ENCODE peak calls at places on chromosomes 12 and 14, in nine cellular contexts. One of them, this sample, is unnamed.

GRCh38 chr12:130838284-130838950 is 633 bp downstream of the STX2 start:
- DNase-seq in GM04504: no peak
- DNase-seq in upper lobe of right lung: no peak
- DNase-seq in lung: peak; percentile 36
- DNase-seq in caudate nucleus: no peak
- DNase-seq in iPS-NIHi11: peak; percentile 64
- DNase-seq in DMS153: no peak
- DNase-seq in stimulated activated CD8-positive, alpha-beta memory T cell treated with anti-CD3 and anti-CD28 coated beads, Interleukin-2, amount 100 ng/mL, for 1 hour: no peak
- DNase-seq in AG20443: peak; percentile 39
- DNase-seq in this sample: peak; percentile 38

GRCh38 chr14:87286826-87287225 is 706.2 kb downstream of the GALC start:
- DNase-seq in GM04504: no peak
- DNase-seq in upper lobe of right lung: no peak
- DNase-seq in lung: no peak
- DNase-seq in caudate nucleus: no peak
- DNase-seq in iPS-NIHi11: no peak
- DNase-seq in DMS153: no peak
- DNase-seq in stimulated activated CD8-positive, alpha-beta memory T cell treated with anti-CD3 and anti-CD28 coated beads, Interleukin-2, amount 100 ng/mL, for 1 hour: no peak
- DNase-seq in AG20443: no peak
- DNase-seq in this sample: no peak

GRCh38 chr14:88518592-88519512 is 36.0 kb downstream of the PTPN21 start:
- DNase-seq in GM04504: peak; percentile 36
- DNase-seq in upper lobe of right lung: no peak
- DNase-seq in lung: no peak
- DNase-seq in caudate nucleus: no peak
- DNase-seq in iPS-NIHi11: no peak
- DNase-seq in DMS153: no peak
- DNase-seq in stimulated activated CD8-positive, alpha-beta memory T cell treated with anti-CD3 and anti-CD28 coated beads, Interleukin-2, amount 100 ng/mL, for 1 hour: no peak
- DNase-seq in AG20443: peak; percentile 34
- DNase-seq in this sample: peak; percentile 80

GRCh38 chr12:61920230-61920629 is 340.0 kb upstream of the USP15 start:
- DNase-seq in GM04504: no peak
- DNase-seq in upper lobe of right lung: no peak
- DNase-seq in lung: no peak
- DNase-seq in caudate nucleus: no peak
- DNase-seq in iPS-NIHi11: no peak
- DNase-seq in DMS153: no peak
- DNase-seq in stimulated activated CD8-positive, alpha-beta memory T cell treated with anti-CD3 and anti-CD28 coated beads, Interleukin-2, amount 100 ng/mL, for 1 hour: no peak
- DNase-seq in AG20443: no peak
- DNase-seq in this sample: no peak

GRCh38 chr14:100297320-100298300 is 8.6 kb downstream of the SLC25A29 start:
- DNase-seq in GM04504: peak; percentile 61
- DNase-seq in upper lobe of right lung: peak; percentile 77
- DNase-seq in lung: peak; percentile 70
- DNase-seq in caudate nucleus: peak; percentile 41
- DNase-seq in iPS-NIHi11: no peak
- DNase-seq in DMS153: no peak
- DNase-seq in stimulated activated CD8-positive, alpha-beta memory T cell treated with anti-CD3 and anti-CD28 coated beads, Interleukin-2, amount 100 ng/mL, for 1 hour: no peak
- DNase-seq in AG20443: peak; percentile 87
- DNase-seq in this sample: peak; percentile 92

GRCh38 chr14:96275182-96276112 is 19.4 kb downstream of the BDKRB1 start:
- DNase-seq in GM04504: peak; percentile 42
- DNase-seq in upper lobe of right lung: peak; percentile 87
- DNase-seq in lung: peak; percentile 74
- DNase-seq in caudate nucleus: peak; percentile 17
- DNase-seq in iPS-NIHi11: peak; percentile 84
- DNase-seq in DMS153: peak; percentile 18
- DNase-seq in stimulated activated CD8-positive, alpha-beta memory T cell treated with anti-CD3 and anti-CD28 coated beads, Interleukin-2, amount 100 ng/mL, for 1 hour: peak; percentile 14
- DNase-seq in AG20443: peak; percentile 84
- DNase-seq in this sample: peak; percentile 79

GRCh38 chr12:2624543-2625266 is 170.1 kb upstream of the FKBP4 start:
- DNase-seq in GM04504: no peak
- DNase-seq in upper lobe of right lung: no peak
- DNase-seq in lung: no peak
- DNase-seq in caudate nucleus: no peak
- DNase-seq in iPS-NIHi11: peak; percentile 72
- DNase-seq in DMS153: no peak
- DNase-seq in stimulated activated CD8-positive, alpha-beta memory T cell treated with anti-CD3 and anti-CD28 coated beads, Interleukin-2, amount 100 ng/mL, for 1 hour: no peak
- DNase-seq in AG20443: peak; percentile 29
- DNase-seq in this sample: peak; percentile 60

GRCh38 chr14:56183631-56184157 is 65.5 kb downstream of the PELI2 start:
- DNase-seq in GM04504: no peak
- DNase-seq in upper lobe of right lung: no peak
- DNase-seq in lung: no peak
- DNase-seq in caudate nucleus: no peak
- DNase-seq in iPS-NIHi11: no peak
- DNase-seq in DMS153: no peak
- DNase-seq in stimulated activated CD8-positive, alpha-beta memory T cell treated with anti-CD3 and anti-CD28 coated beads, Interleukin-2, amount 100 ng/mL, for 1 hour: no peak
- DNase-seq in AG20443: no peak
- DNase-seq in this sample: no peak

GRCh38 chr12:67525500-67525884 is 123.1 kb upstream of the DYRK2 start:
- DNase-seq in GM04504: no peak
- DNase-seq in upper lobe of right lung: no peak
- DNase-seq in lung: no peak
- DNase-seq in caudate nucleus: no peak
- DNase-seq in iPS-NIHi11: no peak
- DNase-seq in DMS153: no peak
- DNase-seq in stimulated activated CD8-positive, alpha-beta memory T cell treated with anti-CD3 and anti-CD28 coated beads, Interleukin-2, amount 100 ng/mL, for 1 hour: no peak
- DNase-seq in AG20443: no peak
- DNase-seq in this sample: no peak

GRCh38 chr12:9064815-9065606 is 50.7 kb downstream of the A2M start:
- DNase-seq in GM04504: no peak
- DNase-seq in upper lobe of right lung: peak; percentile 94
- DNase-seq in lung: peak; percentile 89
- DNase-seq in caudate nucleus: peak; percentile 50
- DNase-seq in iPS-NIHi11: peak; percentile 91
- DNase-seq in DMS153: no peak
- DNase-seq in stimulated activated CD8-positive, alpha-beta memory T cell treated with anti-CD3 and anti-CD28 coated beads, Interleukin-2, amount 100 ng/mL, for 1 hour: no peak
- DNase-seq in AG20443: peak; percentile 72
- DNase-seq in this sample: peak; percentile 56

GRCh38 chr14:97180304-97181200 is 383.4 kb downstream of the VRK1 start:
- DNase-seq in GM04504: peak; percentile 68
- DNase-seq in upper lobe of right lung: no peak
- DNase-seq in lung: no peak
- DNase-seq in caudate nucleus: peak; percentile 60
- DNase-seq in iPS-NIHi11: no peak
- DNase-seq in DMS153: no peak
- DNase-seq in stimulated activated CD8-positive, alpha-beta memory T cell treated with anti-CD3 and anti-CD28 coated beads, Interleukin-2, amount 100 ng/mL, for 1 hour: no peak
- DNase-seq in AG20443: peak; percentile 83
- DNase-seq in this sample: peak; percentile 7

GRCh38 chr14:73295198-73295796 is 58.0 kb downstream of the PAPLN start:
- DNase-seq in GM04504: no peak
- DNase-seq in upper lobe of right lung: no peak
- DNase-seq in lung: no peak
- DNase-seq in caudate nucleus: no peak
- DNase-seq in iPS-NIHi11: peak; percentile 38
- DNase-seq in DMS153: no peak
- DNase-seq in stimulated activated CD8-positive, alpha-beta memory T cell treated with anti-CD3 and anti-CD28 coated beads, Interleukin-2, amount 100 ng/mL, for 1 hour: no peak
- DNase-seq in AG20443: peak; percentile 37
- DNase-seq in this sample: peak; percentile 61

GRCh38 chr12:121933522-121934317 is 15.3 kb downstream of the CFAP251 start:
- DNase-seq in GM04504: no peak
- DNase-seq in upper lobe of right lung: peak; percentile 80
- DNase-seq in lung: peak; percentile 63
- DNase-seq in caudate nucleus: no peak
- DNase-seq in iPS-NIHi11: peak; percentile 74
- DNase-seq in DMS153: no peak
- DNase-seq in stimulated activated CD8-positive, alpha-beta memory T cell treated with anti-CD3 and anti-CD28 coated beads, Interleukin-2, amount 100 ng/mL, for 1 hour: no peak
- DNase-seq in AG20443: no peak
- DNase-seq in this sample: peak; percentile 77

GRCh38 chr12:11797317-11797913 is 147.9 kb downstream of the ETV6 start:
- DNase-seq in GM04504: peak; percentile 23
- DNase-seq in upper lobe of right lung: no peak
- DNase-seq in lung: no peak
- DNase-seq in caudate nucleus: no peak
- DNase-seq in iPS-NIHi11: no peak
- DNase-seq in DMS153: no peak
- DNase-seq in stimulated activated CD8-positive, alpha-beta memory T cell treated with anti-CD3 and anti-CD28 coated beads, Interleukin-2, amount 100 ng/mL, for 1 hour: no peak
- DNase-seq in AG20443: peak; percentile 52
- DNase-seq in this sample: peak; percentile 40

GRCh38 chr14:81655423-81656314 is 122.0 kb upstream of the SEL1L start:
- DNase-seq in GM04504: no peak
- DNase-seq in upper lobe of right lung: no peak
- DNase-seq in lung: no peak
- DNase-seq in caudate nucleus: peak; percentile 3
- DNase-seq in iPS-NIHi11: peak; percentile 38
- DNase-seq in DMS153: no peak
- DNase-seq in stimulated activated CD8-positive, alpha-beta memory T cell treated with anti-CD3 and anti-CD28 coated beads, Interleukin-2, amount 100 ng/mL, for 1 hour: no peak
- DNase-seq in AG20443: no peak
- DNase-seq in this sample: no peak

GRCh38 chr14:81936902-81937301 is 403.2 kb upstream of the SEL1L start:
- DNase-seq in GM04504: no peak
- DNase-seq in upper lobe of right lung: no peak
- DNase-seq in lung: no peak
- DNase-seq in caudate nucleus: no peak
- DNase-seq in iPS-NIHi11: no peak
- DNase-seq in DMS153: no peak
- DNase-seq in stimulated activated CD8-positive, alpha-beta memory T cell treated with anti-CD3 and anti-CD28 coated beads, Interleukin-2, amount 100 ng/mL, for 1 hour: no peak
- DNase-seq in AG20443: no peak
- DNase-seq in this sample: no peak

GRCh38 chr14:74905595-74906142 is 17.4 kb downstream of the RPS6KL1 start:
- DNase-seq in GM04504: no peak
- DNase-seq in upper lobe of right lung: peak; percentile 84
- DNase-seq in lung: peak; percentile 74
- DNase-seq in caudate nucleus: peak; percentile 8
- DNase-seq in iPS-NIHi11: peak; percentile 89
- DNase-seq in DMS153: no peak
- DNase-seq in stimulated activated CD8-positive, alpha-beta memory T cell treated with anti-CD3 and anti-CD28 coated beads, Interleukin-2, amount 100 ng/mL, for 1 hour: peak; percentile 57
- DNase-seq in AG20443: peak; percentile 86
- DNase-seq in this sample: peak; percentile 58

GRCh38 chr12:45200497-45201043 is 15.3 kb upstream of the ANO6 start:
- DNase-seq in GM04504: no peak
- DNase-seq in upper lobe of right lung: no peak
- DNase-seq in lung: no peak
- DNase-seq in caudate nucleus: no peak
- DNase-seq in iPS-NIHi11: no peak
- DNase-seq in DMS153: no peak
- DNase-seq in stimulated activated CD8-positive, alpha-beta memory T cell treated with anti-CD3 and anti-CD28 coated beads, Interleukin-2, amount 100 ng/mL, for 1 hour: no peak
- DNase-seq in AG20443: no peak
- DNase-seq in this sample: peak; percentile 39

GRCh38 chr12:176321-177181 is 37.4 kb downstream of the SLC6A12 start:
- DNase-seq in GM04504: no peak
- DNase-seq in upper lobe of right lung: no peak
- DNase-seq in lung: no peak
- DNase-seq in caudate nucleus: peak; percentile 70
- DNase-seq in iPS-NIHi11: no peak
- DNase-seq in DMS153: no peak
- DNase-seq in stimulated activated CD8-positive, alpha-beta memory T cell treated with anti-CD3 and anti-CD28 coated beads, Interleukin-2, amount 100 ng/mL, for 1 hour: no peak
- DNase-seq in AG20443: peak; percentile 75
- DNase-seq in this sample: peak; percentile 63

GRCh38 chr12:125773033-125773432 is 707.8 kb downstream of the AACS start:
- DNase-seq in GM04504: no peak
- DNase-seq in upper lobe of right lung: peak; percentile 63
- DNase-seq in lung: no peak
- DNase-seq in caudate nucleus: no peak
- DNase-seq in iPS-NIHi11: peak; percentile 27
- DNase-seq in DMS153: peak; percentile 43
- DNase-seq in stimulated activated CD8-positive, alpha-beta memory T cell treated with anti-CD3 and anti-CD28 coated beads, Interleukin-2, amount 100 ng/mL, for 1 hour: no peak
- DNase-seq in AG20443: no peak
- DNase-seq in this sample: no peak

GRCh38 chr12:39972119-39972518 is 133.8 kb downstream of the SLC2A13 start:
- DNase-seq in GM04504: peak; percentile 19
- DNase-seq in upper lobe of right lung: no peak
- DNase-seq in lung: no peak
- DNase-seq in caudate nucleus: no peak
- DNase-seq in iPS-NIHi11: no peak
- DNase-seq in DMS153: no peak
- DNase-seq in stimulated activated CD8-positive, alpha-beta memory T cell treated with anti-CD3 and anti-CD28 coated beads, Interleukin-2, amount 100 ng/mL, for 1 hour: no peak
- DNase-seq in AG20443: peak; percentile 27
- DNase-seq in this sample: peak; percentile 54

GRCh38 chr14:94345344-94346072 is 22.4 kb upstream of the SERPINA6 start:
- DNase-seq in GM04504: peak; percentile 92
- DNase-seq in upper lobe of right lung: no peak
- DNase-seq in lung: no peak
- DNase-seq in caudate nucleus: no peak
- DNase-seq in iPS-NIHi11: no peak
- DNase-seq in DMS153: no peak
- DNase-seq in stimulated activated CD8-positive, alpha-beta memory T cell treated with anti-CD3 and anti-CD28 coated beads, Interleukin-2, amount 100 ng/mL, for 1 hour: no peak
- DNase-seq in AG20443: peak; percentile 89
- DNase-seq in this sample: peak; percentile 38

GRCh38 chr14:100488057-100488456 is 99.2 kb downstream of the BEGAIN start:
- DNase-seq in GM04504: no peak
- DNase-seq in upper lobe of right lung: no peak
- DNase-seq in lung: no peak
- DNase-seq in caudate nucleus: no peak
- DNase-seq in iPS-NIHi11: no peak
- DNase-seq in DMS153: peak; percentile 2
- DNase-seq in stimulated activated CD8-positive, alpha-beta memory T cell treated with anti-CD3 and anti-CD28 coated beads, Interleukin-2, amount 100 ng/mL, for 1 hour: no peak
- DNase-seq in AG20443: no peak
- DNase-seq in this sample: no peak

GRCh38 chr14:61148742-61149350 is 132.3 kb downstream of the TMEM30B start:
- DNase-seq in GM04504: no peak
- DNase-seq in upper lobe of right lung: no peak
- DNase-seq in lung: no peak
- DNase-seq in caudate nucleus: no peak
- DNase-seq in iPS-NIHi11: no peak
- DNase-seq in DMS153: no peak
- DNase-seq in stimulated activated CD8-positive, alpha-beta memory T cell treated with anti-CD3 and anti-CD28 coated beads, Interleukin-2, amount 100 ng/mL, for 1 hour: no peak
- DNase-seq in AG20443: no peak
- DNase-seq in this sample: no peak

GRCh38 chr12:39846971-39847661 is 227.5 kb upstream of the ABCD2 start:
- DNase-seq in GM04504: peak; percentile 17
- DNase-seq in upper lobe of right lung: no peak
- DNase-seq in lung: no peak
- DNase-seq in caudate nucleus: no peak
- DNase-seq in iPS-NIHi11: peak; percentile 43
- DNase-seq in DMS153: no peak
- DNase-seq in stimulated activated CD8-positive, alpha-beta memory T cell treated with anti-CD3 and anti-CD28 coated beads, Interleukin-2, amount 100 ng/mL, for 1 hour: no peak
- DNase-seq in AG20443: peak; percentile 31
- DNase-seq in this sample: no peak

GRCh38 chr12:91274886-91275285 is 92.3 kb upstream of the DCN start:
- DNase-seq in GM04504: peak; percentile 29
- DNase-seq in upper lobe of right lung: no peak
- DNase-seq in lung: no peak
- DNase-seq in caudate nucleus: no peak
- DNase-seq in iPS-NIHi11: no peak
- DNase-seq in DMS153: no peak
- DNase-seq in stimulated activated CD8-positive, alpha-beta memory T cell treated with anti-CD3 and anti-CD28 coated beads, Interleukin-2, amount 100 ng/mL, for 1 hour: no peak
- DNase-seq in AG20443: peak; percentile 9
- DNase-seq in this sample: peak; percentile 61

GRCh38 chr12:969821-970220 is 20.3 kb upstream of the RAD52 start:
- DNase-seq in GM04504: no peak
- DNase-seq in upper lobe of right lung: no peak
- DNase-seq in lung: no peak
- DNase-seq in caudate nucleus: no peak
- DNase-seq in iPS-NIHi11: no peak
- DNase-seq in DMS153: no peak
- DNase-seq in stimulated activated CD8-positive, alpha-beta memory T cell treated with anti-CD3 and anti-CD28 coated beads, Interleukin-2, amount 100 ng/mL, for 1 hour: no peak
- DNase-seq in AG20443: no peak
- DNase-seq in this sample: no peak

GRCh38 chr12:103672401-103673119 is 85.5 kb downstream of the STAB2 start:
- DNase-seq in GM04504: no peak
- DNase-seq in upper lobe of right lung: no peak
- DNase-seq in lung: no peak
- DNase-seq in caudate nucleus: no peak
- DNase-seq in iPS-NIHi11: no peak
- DNase-seq in DMS153: no peak
- DNase-seq in stimulated activated CD8-positive, alpha-beta memory T cell treated with anti-CD3 and anti-CD28 coated beads, Interleukin-2, amount 100 ng/mL, for 1 hour: no peak
- DNase-seq in AG20443: no peak
- DNase-seq in this sample: no peak

GRCh38 chr14:59768855-59769254 is 101.7 kb downstream of the RTN1 start:
- DNase-seq in GM04504: no peak
- DNase-seq in upper lobe of right lung: no peak
- DNase-seq in lung: no peak
- DNase-seq in caudate nucleus: no peak
- DNase-seq in iPS-NIHi11: no peak
- DNase-seq in DMS153: no peak
- DNase-seq in stimulated activated CD8-positive, alpha-beta memory T cell treated with anti-CD3 and anti-CD28 coated beads, Interleukin-2, amount 100 ng/mL, for 1 hour: no peak
- DNase-seq in AG20443: no peak
- DNase-seq in this sample: no peak

GRCh38 chr14:57244103-57244502 is 24.6 kb downstream of the EXOC5 start:
- DNase-seq in GM04504: peak; percentile 37
- DNase-seq in upper lobe of right lung: no peak
- DNase-seq in lung: no peak
- DNase-seq in caudate nucleus: no peak
- DNase-seq in iPS-NIHi11: no peak
- DNase-seq in DMS153: no peak
- DNase-seq in stimulated activated CD8-positive, alpha-beta memory T cell treated with anti-CD3 and anti-CD28 coated beads, Interleukin-2, amount 100 ng/mL, for 1 hour: no peak
- DNase-seq in AG20443: peak; percentile 30
- DNase-seq in this sample: peak; percentile 54

GRCh38 chr14:49497725-49498348 is 88.3 kb downstream of the RPS29 start:
- DNase-seq in GM04504: peak; percentile 28
- DNase-seq in upper lobe of right lung: no peak
- DNase-seq in lung: no peak
- DNase-seq in caudate nucleus: no peak
- DNase-seq in iPS-NIHi11: peak; percentile 73
- DNase-seq in DMS153: peak; percentile 45
- DNase-seq in stimulated activated CD8-positive, alpha-beta memory T cell treated with anti-CD3 and anti-CD28 coated beads, Interleukin-2, amount 100 ng/mL, for 1 hour: no peak
- DNase-seq in AG20443: peak; percentile 69
- DNase-seq in this sample: peak; percentile 70

This sample was measured in mesenchymal stem cell.